ENCODE peak calls at places on chromosome 20, in ten cellular contexts. One of them, this sample, is unnamed.

GRCh38 chr20:31602779-31603441 is 2.2 kb upstream of the ID1 start:
- DNase-seq in choroid plexus epithelial cell: peak
- DNase-seq in astrocyte of the cerebellum: peak
- DNase-seq in neural progenitor cell: no peak
- DNase-seq in body of pancreas: no peak
- DNase-seq in esophagus squamous epithelium: no peak
- DNase-seq in aorta: no peak
- DNase-seq in cardiac fibroblast: peak
- DNase-seq in epithelial cell of esophagus: peak
- DNase-seq in A673: peak
- DNase-seq in this sample: peak

GRCh38 chr20:42914302-42914701 is 275.4 kb downstream of the PTPRT start:
- DNase-seq in aorta: no peak
- DNase-seq in neural progenitor cell: no peak
- DNase-seq in esophagus squamous epithelium: no peak
- DNase-seq in cardiac fibroblast: no peak
- DNase-seq in choroid plexus epithelial cell: no peak
- DNase-seq in epithelial cell of esophagus: no peak
- DNase-seq in astrocyte of the cerebellum: no peak
- DNase-seq in A673: no peak
- DNase-seq in body of pancreas: no peak
- DNase-seq in this sample: no peak

GRCh38 chr20:51076841-51077543 is 54.1 kb upstream of the KCNG1 start:
- DNase-seq in neural progenitor cell: no peak
- DNase-seq in body of pancreas: peak
- DNase-seq in astrocyte of the cerebellum: no peak
- DNase-seq in cardiac fibroblast: no peak
- DNase-seq in choroid plexus epithelial cell: no peak
- DNase-seq in esophagus squamous epithelium: no peak
- DNase-seq in aorta: no peak
- DNase-seq in A673: no peak
- DNase-seq in epithelial cell of esophagus: no peak
- DNase-seq in this sample: peak

GRCh38 chr20:32651537-32651936 is 22.2 kb downstream of the C20orf203 start:
- DNase-seq in epithelial cell of esophagus: no peak
- DNase-seq in choroid plexus epithelial cell: no peak
- DNase-seq in esophagus squamous epithelium: no peak
- DNase-seq in A673: no peak
- DNase-seq in body of pancreas: no peak
- DNase-seq in neural progenitor cell: no peak
- DNase-seq in cardiac fibroblast: no peak
- DNase-seq in astrocyte of the cerebellum: no peak
- DNase-seq in aorta: no peak
- DNase-seq in this sample: no peak

GRCh38 chr20:25695532-25696383 is 895 bp downstream of the ZNF337 start:
- DNase-seq in cardiac fibroblast: peak
- DNase-seq in esophagus squamous epithelium: no peak
- DNase-seq in neural progenitor cell: peak
- DNase-seq in body of pancreas: no peak
- DNase-seq in A673: peak
- DNase-seq in epithelial cell of esophagus: peak
- DNase-seq in aorta: no peak
- DNase-seq in astrocyte of the cerebellum: no peak
- DNase-seq in choroid plexus epithelial cell: no peak
- DNase-seq in this sample: peak

GRCh38 chr20:58839474-58839874 is 11.2 kb downstream of the GNAS-AS1 start:
- DNase-seq in esophagus squamous epithelium: no peak
- DNase-seq in A673: peak
- DNase-seq in neural progenitor cell: peak
- DNase-seq in aorta: no peak
- DNase-seq in astrocyte of the cerebellum: no peak
- DNase-seq in epithelial cell of esophagus: no peak
- DNase-seq in body of pancreas: no peak
- DNase-seq in cardiac fibroblast: peak
- DNase-seq in choroid plexus epithelial cell: peak
- DNase-seq in this sample: peak

GRCh38 chr20:63701329-63702035 is 5.0 kb downstream of the TNFRSF6B start:
- DNase-seq in epithelial cell of esophagus: no peak
- DNase-seq in choroid plexus epithelial cell: no peak
- DNase-seq in A673: no peak
- DNase-seq in cardiac fibroblast: no peak
- DNase-seq in esophagus squamous epithelium: no peak
- DNase-seq in neural progenitor cell: no peak
- DNase-seq in aorta: no peak
- DNase-seq in astrocyte of the cerebellum: no peak
- DNase-seq in body of pancreas: no peak
- DNase-seq in this sample: peak

GRCh38 chr20:61053487-61054277 is 198.4 kb upstream of the CDH4 start:
- DNase-seq in esophagus squamous epithelium: no peak
- DNase-seq in aorta: no peak
- DNase-seq in cardiac fibroblast: no peak
- DNase-seq in choroid plexus epithelial cell: no peak
- DNase-seq in epithelial cell of esophagus: no peak
- DNase-seq in neural progenitor cell: no peak
- DNase-seq in astrocyte of the cerebellum: no peak
- DNase-seq in body of pancreas: no peak
- DNase-seq in A673: no peak
- DNase-seq in this sample: no peak

GRCh38 chr20:59633646-59634045 is 29.3 kb downstream of the PHACTR3 start:
- DNase-seq in neural progenitor cell: no peak
- DNase-seq in esophagus squamous epithelium: no peak
- DNase-seq in epithelial cell of esophagus: no peak
- DNase-seq in choroid plexus epithelial cell: no peak
- DNase-seq in aorta: no peak
- DNase-seq in A673: no peak
- DNase-seq in body of pancreas: no peak
- DNase-seq in astrocyte of the cerebellum: no peak
- DNase-seq in cardiac fibroblast: no peak
- DNase-seq in this sample: no peak

GRCh38 chr20:4064118-4064962 is 49.0 kb upstream of the RNF24 start:
- DNase-seq in epithelial cell of esophagus: peak
- DNase-seq in cardiac fibroblast: peak
- DNase-seq in choroid plexus epithelial cell: peak
- DNase-seq in body of pancreas: peak
- DNase-seq in astrocyte of the cerebellum: peak
- DNase-seq in esophagus squamous epithelium: no peak
- DNase-seq in aorta: peak
- DNase-seq in neural progenitor cell: peak
- DNase-seq in A673: peak
- DNase-seq in this sample: peak

GRCh38 chr20:56995635-56996075 is 270.8 kb downstream of the BMP7 start:
- DNase-seq in epithelial cell of esophagus: peak
- DNase-seq in esophagus squamous epithelium: no peak
- DNase-seq in A673: peak
- DNase-seq in choroid plexus epithelial cell: peak
- DNase-seq in aorta: no peak
- DNase-seq in cardiac fibroblast: no peak
- DNase-seq in neural progenitor cell: peak
- DNase-seq in astrocyte of the cerebellum: no peak
- DNase-seq in body of pancreas: peak
- DNase-seq in this sample: peak

GRCh38 chr20:431012-431904 is 23.2 kb downstream of the RBCK1 start:
- DNase-seq in choroid plexus epithelial cell: peak
- DNase-seq in body of pancreas: peak
- DNase-seq in astrocyte of the cerebellum: peak
- DNase-seq in A673: peak
- DNase-seq in aorta: peak
- DNase-seq in cardiac fibroblast: peak
- DNase-seq in neural progenitor cell: peak
- DNase-seq in esophagus squamous epithelium: no peak
- DNase-seq in epithelial cell of esophagus: peak
- DNase-seq in this sample: peak

GRCh38 chr20:51275816-51276215 is 252.9 kb upstream of the KCNG1 start:
- DNase-seq in neural progenitor cell: no peak
- DNase-seq in cardiac fibroblast: peak
- DNase-seq in choroid plexus epithelial cell: peak
- DNase-seq in body of pancreas: no peak
- DNase-seq in A673: peak
- DNase-seq in esophagus squamous epithelium: no peak
- DNase-seq in epithelial cell of esophagus: no peak
- DNase-seq in astrocyte of the cerebellum: no peak
- DNase-seq in aorta: no peak
- DNase-seq in this sample: no peak

GRCh38 chr20:36646678-36647077 is 682 bp upstream of the SLA2 start:
- DNase-seq in A673: no peak
- DNase-seq in neural progenitor cell: no peak
- DNase-seq in aorta: no peak
- DNase-seq in epithelial cell of esophagus: peak
- DNase-seq in body of pancreas: no peak
- DNase-seq in choroid plexus epithelial cell: no peak
- DNase-seq in esophagus squamous epithelium: no peak
- DNase-seq in cardiac fibroblast: no peak
- DNase-seq in astrocyte of the cerebellum: no peak
- DNase-seq in this sample: no peak

GRCh38 chr20:36644032-36644712 is 1.8 kb downstream of the SLA2 start:
- DNase-seq in neural progenitor cell: no peak
- DNase-seq in choroid plexus epithelial cell: no peak
- DNase-seq in epithelial cell of esophagus: no peak
- DNase-seq in astrocyte of the cerebellum: no peak
- DNase-seq in body of pancreas: no peak
- DNase-seq in A673: no peak
- DNase-seq in cardiac fibroblast: no peak
- DNase-seq in esophagus squamous epithelium: no peak
- DNase-seq in aorta: no peak
- DNase-seq in this sample: no peak

GRCh38 chr20:36644713-36645109 is 1.3 kb downstream of the SLA2 start:
- DNase-seq in body of pancreas: no peak
- DNase-seq in astrocyte of the cerebellum: no peak
- DNase-seq in neural progenitor cell: no peak
- DNase-seq in epithelial cell of esophagus: no peak
- DNase-seq in A673: no peak
- DNase-seq in cardiac fibroblast: no peak
- DNase-seq in esophagus squamous epithelium: no peak
- DNase-seq in choroid plexus epithelial cell: no peak
- DNase-seq in aorta: no peak
- DNase-seq in this sample: no peak

GRCh38 chr20:36645998-36646397 is at the start of gene SLA2:
- DNase-seq in choroid plexus epithelial cell: no peak
- DNase-seq in neural progenitor cell: no peak
- DNase-seq in cardiac fibroblast: no peak
- DNase-seq in epithelial cell of esophagus: no peak
- DNase-seq in astrocyte of the cerebellum: no peak
- DNase-seq in body of pancreas: no peak
- DNase-seq in aorta: peak
- DNase-seq in A673: no peak
- DNase-seq in esophagus squamous epithelium: no peak
- DNase-seq in this sample: peak

GRCh38 chr20:36645353-36645752 is 643 bp downstream of the SLA2 start:
- DNase-seq in astrocyte of the cerebellum: no peak
- DNase-seq in body of pancreas: no peak
- DNase-seq in choroid plexus epithelial cell: no peak
- DNase-seq in esophagus squamous epithelium: no peak
- DNase-seq in neural progenitor cell: no peak
- DNase-seq in epithelial cell of esophagus: no peak
- DNase-seq in cardiac fibroblast: no peak
- DNase-seq in aorta: no peak
- DNase-seq in A673: no peak
- DNase-seq in this sample: no peak
- H3K4me3 ChIP-seq in astrocyte of the cerebellum: no peak
- H3K4me3 ChIP-seq in body of pancreas: no peak
- H3K4me3 ChIP-seq in choroid plexus epithelial cell: no peak
- H3K4me3 ChIP-seq in esophagus squamous epithelium: peak
- H3K4me3 ChIP-seq in neural progenitor cell: no peak
- H3K4me3 ChIP-seq in epithelial cell of esophagus: no peak
- H3K4me3 ChIP-seq in cardiac fibroblast: no peak
- H3K4me3 ChIP-seq in aorta: no peak
- H3K4me3 ChIP-seq in A673: no peak
- H3K4me3 ChIP-seq in this sample: no peak

GRCh38 chr20:62354811-62355341 is 12.2 kb downstream of the LAMA5 start:
- DNase-seq in choroid plexus epithelial cell: no peak
- DNase-seq in cardiac fibroblast: no peak
- DNase-seq in esophagus squamous epithelium: no peak
- DNase-seq in A673: no peak
- DNase-seq in neural progenitor cell: no peak
- DNase-seq in astrocyte of the cerebellum: no peak
- DNase-seq in epithelial cell of esophagus: no peak
- DNase-seq in aorta: peak
- DNase-seq in body of pancreas: no peak
- DNase-seq in this sample: no peak
- H3K4me3 ChIP-seq in choroid plexus epithelial cell: no peak
- H3K4me3 ChIP-seq in cardiac fibroblast: no peak
- H3K4me3 ChIP-seq in esophagus squamous epithelium: peak
- H3K4me3 ChIP-seq in A673: no peak
- H3K4me3 ChIP-seq in neural progenitor cell: no peak
- H3K4me3 ChIP-seq in astrocyte of the cerebellum: no peak
- H3K4me3 ChIP-seq in epithelial cell of esophagus: peak
- H3K4me3 ChIP-seq in aorta: no peak
- H3K4me3 ChIP-seq in body of pancreas: no peak
- H3K4me3 ChIP-seq in this sample: no peak

GRCh38 chr20:46209930-46210671 is 92.0 kb downstream of the CD40 start:
- DNase-seq in body of pancreas: no peak
- DNase-seq in choroid plexus epithelial cell: no peak
- DNase-seq in aorta: peak
- DNase-seq in esophagus squamous epithelium: no peak
- DNase-seq in neural progenitor cell: no peak
- DNase-seq in astrocyte of the cerebellum: no peak
- DNase-seq in A673: no peak
- DNase-seq in epithelial cell of esophagus: no peak
- DNase-seq in cardiac fibroblast: no peak
- DNase-seq in this sample: no peak
- H3K4me3 ChIP-seq in body of pancreas: no peak
- H3K4me3 ChIP-seq in choroid plexus epithelial cell: no peak
- H3K4me3 ChIP-seq in aorta: no peak
- H3K4me3 ChIP-seq in esophagus squamous epithelium: no peak
- H3K4me3 ChIP-seq in neural progenitor cell: no peak
- H3K4me3 ChIP-seq in astrocyte of the cerebellum: no peak
- H3K4me3 ChIP-seq in A673: no peak
- H3K4me3 ChIP-seq in epithelial cell of esophagus: no peak
- H3K4me3 ChIP-seq in cardiac fibroblast: no peak
- H3K4me3 ChIP-seq in this sample: no peak

GRCh38 chr20:49570828-49571552 is 3.1 kb upstream of the PTGIS start:
- DNase-seq in body of pancreas: no peak
- DNase-seq in aorta: no peak
- DNase-seq in astrocyte of the cerebellum: no peak
- DNase-seq in esophagus squamous epithelium: no peak
- DNase-seq in A673: no peak
- DNase-seq in choroid plexus epithelial cell: peak
- DNase-seq in cardiac fibroblast: peak
- DNase-seq in neural progenitor cell: no peak
- DNase-seq in epithelial cell of esophagus: no peak
- DNase-seq in this sample: peak

GRCh38 chr20:49569403-49570115 is 1.6 kb upstream of the PTGIS start:
- DNase-seq in aorta: no peak
- DNase-seq in neural progenitor cell: peak
- DNase-seq in astrocyte of the cerebellum: no peak
- DNase-seq in choroid plexus epithelial cell: peak
- DNase-seq in body of pancreas: no peak
- DNase-seq in esophagus squamous epithelium: no peak
- DNase-seq in A673: no peak
- DNase-seq in cardiac fibroblast: no peak
- DNase-seq in epithelial cell of esophagus: no peak
- DNase-seq in this sample: peak

GRCh38 chr20:49568491-49569151 is 684 bp upstream of the PTGIS start:
- DNase-seq in choroid plexus epithelial cell: no peak
- DNase-seq in astrocyte of the cerebellum: no peak
- DNase-seq in A673: no peak
- DNase-seq in aorta: peak
- DNase-seq in body of pancreas: no peak
- DNase-seq in neural progenitor cell: peak
- DNase-seq in cardiac fibroblast: no peak
- DNase-seq in epithelial cell of esophagus: no peak
- DNase-seq in esophagus squamous epithelium: no peak
- DNase-seq in this sample: no peak

GRCh38 chr20:49571553-49571835 is 3.6 kb upstream of the PTGIS start:
- DNase-seq in epithelial cell of esophagus: no peak
- DNase-seq in astrocyte of the cerebellum: no peak
- DNase-seq in choroid plexus epithelial cell: no peak
- DNase-seq in body of pancreas: no peak
- DNase-seq in A673: no peak
- DNase-seq in aorta: no peak
- DNase-seq in neural progenitor cell: no peak
- DNase-seq in esophagus squamous epithelium: no peak
- DNase-seq in cardiac fibroblast: no peak
- DNase-seq in this sample: no peak

GRCh38 chr20:49570161-49570827 is 2.4 kb upstream of the PTGIS start:
- DNase-seq in esophagus squamous epithelium: no peak
- DNase-seq in choroid plexus epithelial cell: no peak
- DNase-seq in body of pancreas: no peak
- DNase-seq in epithelial cell of esophagus: no peak
- DNase-seq in neural progenitor cell: no peak
- DNase-seq in astrocyte of the cerebellum: no peak
- DNase-seq in A673: no peak
- DNase-seq in cardiac fibroblast: no peak
- DNase-seq in aorta: no peak
- DNase-seq in this sample: no peak
- H3K4me3 ChIP-seq in esophagus squamous epithelium: no peak
- H3K4me3 ChIP-seq in choroid plexus epithelial cell: no peak
- H3K4me3 ChIP-seq in body of pancreas: no peak
- H3K4me3 ChIP-seq in epithelial cell of esophagus: no peak
- H3K4me3 ChIP-seq in neural progenitor cell: no peak
- H3K4me3 ChIP-seq in astrocyte of the cerebellum: no peak
- H3K4me3 ChIP-seq in A673: no peak
- H3K4me3 ChIP-seq in cardiac fibroblast: no peak
- H3K4me3 ChIP-seq in aorta: no peak
- H3K4me3 ChIP-seq in this sample: no peak

This sample was measured in SJCRH30.